ENCODE peak calls at places on chromosomes 2 and 18, in nine cellular contexts. O is natural killer cell treated with Interleukin-12 subunit alpha and Interleukin-12 subunit beta and Interleukin-15 and Interleukin-18, amount 100 ng/mL, for 72 hours; H is Calu3; V is endothelial cell; E is adrenal gland; K is NB4; A is Caco-2; Y is posterior cingulate gyrus; W is activated CD4-positive, alpha-beta T cell treated with anti-CD3 and anti-CD28 coated beads, Interleukin-2, amount 50 U/mL, for 48 hours. G is an unnamed sample.
A peak's percentile ranks its signal among the peaks of the same experiment; 100 is the strongest.

GRCh38 chr2:190169221-190170072 is 106.9 kb upstream of the MSTN start:
- DNase-seq in A (no peak), V (no peak), W (no peak), E (no peak), Y (no peak), H (no peak), O (no peak), K (no peak), G (no peak)

GRCh38 chr18:44681611-44682010 is 923 bp downstream of the SETBP1 start:
- DNase-seq in W (no peak), E (no peak), A (no peak), O (no peak), Y (no peak), V (no peak), K (no peak), H (no peak), G (no peak)

GRCh38 chr2:18580606-18581005 is 8.8 kb downstream of the NT5C1B start:
- DNase-seq in E (no peak), W (no peak), K (no peak), A (no peak), O (no peak), V (no peak), Y (no peak), H (no peak), G (no peak)

GRCh38 chr2:9778471-9779402 is 64.5 kb upstream of the TAF1B start:
- DNase-seq in V (no peak), E (no peak), H (no peak), O (no peak), W (no peak), A (no peak), Y (no peak), K (no peak), G (no peak)

GRCh38 chr2:72367530-72368225 is 220.0 kb upstream of the CYP26B1 start:
- DNase-seq in E (no peak), H (peak; percentile 77), A (peak; percentile 64), V (no peak), O (no peak), Y (peak; percentile 31), K (no peak), W (no peak), G (peak; percentile 99)

GRCh38 chr18:8218263-8218662 is 391.0 kb upstream of the RAB12 start:
- DNase-seq in Y (no peak), H (no peak), V (no peak), W (no peak), K (no peak), A (no peak), E (no peak), O (no peak), G (no peak)

GRCh38 chr18:40124107-40124506 is 1830.9 kb upstream of the PIK3C3 start:
- DNase-seq in V (no peak), E (no peak), A (no peak), Y (no peak), H (peak; percentile 3), K (no peak), O (no peak), W (no peak), G (peak; percentile 66)

GRCh38 chr2:138504092-138504491 is 2.5 kb downstream of the SPOPL start:
- DNase-seq in A (no peak), K (no peak), V (no peak), O (no peak), Y (no peak), W (no peak), H (no peak), E (no peak), G (no peak)

GRCh38 chr18:45841765-45842442 is 16.4 kb downstream of the SIGLEC15 start:
- DNase-seq in A (no peak), E (no peak), V (no peak), O (no peak), K (no peak), H (no peak), Y (no peak), W (no peak), G (no peak)

GRCh38 chr2:27730249-27730648 is 41.3 kb upstream of the MRPL33 start:
- DNase-seq in E (no peak), V (no peak), H (no peak), K (no peak), Y (no peak), O (no peak), A (no peak), W (no peak), G (no peak)

GRCh38 chr2:95348609-95349567 is 51.7 kb downstream of the KCNIP3 start:
- DNase-seq in K (no peak), H (no peak), E (no peak), W (no peak), V (no peak), O (peak; percentile 44), Y (no peak), A (no peak), G (peak; percentile 30)

GRCh38 chr2:112259509-112260294 is 4.9 kb upstream of the ZC3H8 start:
- DNase-seq in W (peak; percentile 91), E (peak; percentile 82), V (peak; percentile 80), K (peak; percentile 89), O (peak; percentile 82), A (peak; percentile 79), Y (peak; percentile 80), H (peak; percentile 79), G (peak; percentile 62)

GRCh38 chr18:44834867-44835469 is 154.3 kb downstream of the SETBP1 start:
- DNase-seq in W (no peak), H (no peak), Y (no peak), V (no peak), A (no peak), O (no peak), E (no peak), K (no peak), G (no peak)

GRCh38 chr18:27901424-27902226 is 275.3 kb downstream of the CDH2 start:
- DNase-seq in Y (no peak), O (no peak), A (no peak), V (no peak), W (no peak), K (no peak), H (no peak), E (no peak), G (no peak)

GRCh38 chr2:27212626-27213471 is 781 bp upstream of the SLC5A6 start:
- DNase-seq in Y (no peak), A (no peak), V (peak; percentile 8), K (peak; percentile 74), O (no peak), W (peak; percentile 14), H (no peak), E (no peak), G (peak; percentile 22)

GRCh38 chr2:29290293-29291052 is 175.3 kb downstream of the CLIP4 start:
- DNase-seq in H (no peak), E (no peak), W (no peak), A (no peak), V (peak; percentile 13), Y (no peak), K (no peak), O (no peak), G (no peak)

GRCh38 chr2:11155326-11156059 is at the start of gene SLC66A3:
- DNase-seq in W (no peak), E (no peak), K (peak; percentile 94), V (no peak), A (no peak), H (no peak), Y (no peak), O (no peak), G (peak; percentile 82)

GRCh38 chr2:39696072-39696471 is 30.4 kb downstream of the TMEM178A start:
- DNase-seq in E (no peak), K (no peak), A (no peak), O (no peak), W (no peak), Y (no peak), H (peak; percentile 3), V (peak; percentile 6), G (peak; percentile 89)

GRCh38 chr2:175180701-175181103 is 808 bp downstream of the ATP5MC3 start:
- DNase-seq in H (peak; percentile 29), V (peak; percentile 28), O (peak; percentile 69), W (peak; percentile 72), Y (peak; percentile 16), K (peak; percentile 83), A (peak; percentile 53), E (peak; percentile 30), G (no peak)

GRCh38 chr2:203532957-203533695 is 2.0 kb downstream of the RAPH1 start:
- DNase-seq in V (peak; percentile 5), Y (no peak), A (no peak), O (no peak), W (no peak), H (no peak), K (no peak), E (no peak), G (peak; percentile 33)

GRCh38 chr2:176491172-176491904 is 222.1 kb downstream of the MTX2 start:
- DNase-seq in K (peak; percentile 98), A (no peak), V (no peak), Y (no peak), W (peak; percentile 5), O (no peak), E (no peak), H (no peak), G (peak; percentile 100)

GRCh38 chr2:218260742-218261423 is at the start of gene GPBAR1:
- DNase-seq in A (peak; percentile 44), E (peak; percentile 27), H (peak; percentile 78), O (no peak), V (no peak), Y (no peak), K (peak; percentile 40), W (no peak), G (no peak)

GRCh38 chr2:25435421-25435820 is 93.7 kb upstream of the DNMT3A start:
- DNase-seq in E (no peak), V (no peak), W (no peak), Y (no peak), A (no peak), O (no peak), H (no peak), K (no peak), G (no peak)

GRCh38 chr2:241265506-241265905 is 50.0 kb downstream of the HDLBP start:
- DNase-seq in O (no peak), H (no peak), E (no peak), W (no peak), V (no peak), Y (no peak), A (no peak), K (no peak), G (no peak)

GRCh38 chr2:7363906-7364305 is 446.7 kb downstream of the RNF144A start:
- DNase-seq in W (no peak), K (no peak), O (no peak), A (no peak), Y (no peak), V (no peak), H (no peak), E (no peak), G (no peak)

GRCh38 chr18:60018801-60019462 is 119.1 kb downstream of the PMAIP1 start:
- DNase-seq in K (no peak), Y (no peak), O (no peak), E (no peak), A (no peak), W (no peak), V (no peak), H (no peak), G (peak; percentile 64)

GRCh38 chr2:235017441-235017840 is 65.6 kb downstream of the SH3BP4 start:
- DNase-seq in O (no peak), W (no peak), Y (no peak), V (no peak), K (no peak), A (no peak), H (no peak), E (no peak), G (no peak)

GRCh38 chr18:13915973-13916372 is 637 bp upstream of the MC2R start:
- DNase-seq in O (no peak), H (no peak), K (no peak), E (no peak), W (no peak), Y (no peak), V (no peak), A (no peak), G (no peak)

GRCh38 chr18:32289480-32290075 is 99.7 kb downstream of the MEP1B start:
- DNase-seq in Y (peak; percentile 56), K (peak; percentile 63), H (peak; percentile 77), A (peak; percentile 30), O (no peak), V (peak; percentile 74), W (peak; percentile 26), E (peak; percentile 51), G (peak; percentile 61)

GRCh38 chr18:70453058-70453775 is 164.4 kb downstream of the SOCS6 start:
- DNase-seq in E (no peak), W (no peak), Y (no peak), H (no peak), O (no peak), K (peak; percentile 72), A (no peak), V (no peak), G (no peak)

GRCh38 chr2:133296396-133296795 is 271.9 kb downstream of the NCKAP5 start:
- DNase-seq in O (no peak), A (no peak), W (no peak), K (no peak), V (no peak), Y (no peak), H (no peak), E (no peak), G (peak; percentile 84)